ENCODE peak calls at places on chromosomes 13 and 19, in five cellular contexts. W is effector memory CD4-positive, alpha-beta T cell; U is KBM-7; L is T-helper 9 cell; Z is Calu3. A is an unnamed sample.
A peak's percentile ranks its signal among the peaks of the same experiment; 100 is the strongest.

GRCh38 chr13:80337011-80337688 is 3.8 kb downstream of the SPRY2 start:
- DNase-seq in W (no peak), U (no peak), L (no peak), Z (peak; percentile 0), A (no peak)

GRCh38 chr13:31898383-31899071 is 133.0 kb upstream of the FRY start:
- DNase-seq in W (no peak), U (no peak), L (no peak), Z (no peak), A (no peak)

GRCh38 chr19:5308471-5309437 is 31.9 kb downstream of the PTPRS start:
- DNase-seq in W (no peak), U (no peak), L (no peak), Z (no peak), A (peak; percentile 79)

GRCh38 chr19:21256722-21257121 is 72.5 kb downstream of the ZNF708 start:
- DNase-seq in W (no peak), U (peak; percentile 2), L (no peak), Z (no peak), A (peak; percentile 1)

GRCh38 chr19:1156830-1157615 is 17.0 kb downstream of the SBNO2 start:
- DNase-seq in W (no peak), U (no peak), L (no peak), Z (no peak), A (no peak)

GRCh38 chr13:64675256-64675892 is 2554.8 kb downstream of the PCDH9 start:
- DNase-seq in W (no peak), U (no peak), L (no peak), Z (no peak), A (no peak)

GRCh38 chr13:113647351-113648217 is 10.4 kb downstream of the ATP4B start:
- DNase-seq in W (no peak), U (no peak), L (no peak), Z (peak; percentile 51), A (peak; percentile 84)

GRCh38 chr19:2812414-2813234 is 7.0 kb upstream of the ZNF554 start:
- DNase-seq in W (no peak), U (no peak), L (no peak), Z (no peak), A (no peak)